ENCODE peak calls at places on chromosome 17, in five cellular contexts. I is IMR-90; X is aorta; T is CD4-positive, alpha-beta T cell; E is CD8-positive, alpha-beta T cell. R is an unnamed sample.

GRCh38 chr17:82866521-82867214 is 26.8 kb upstream of the ZNF750 start:
- DNase-seq in E (no peak), I (peak), X (peak), T (no peak), R (no peak)

GRCh38 chr17:40566027-40566426 is 755 bp upstream of the CCR7 start:
- DNase-seq in E (no peak), I (no peak), T (no peak), X (no peak), R (no peak)

GRCh38 chr17:28280826-28281225 is 38.2 kb upstream of the TMEM97 start:
- DNase-seq in T (no peak), I (no peak), E (peak), X (no peak), R (no peak)

GRCh38 chr17:78868391-78868790 is 27.8 kb upstream of the USP36 start:
- DNase-seq in X (no peak), E (no peak), T (no peak), I (peak), R (no peak)

GRCh38 chr17:57466042-57466471 is 209.7 kb downstream of the MSI2 start:
- DNase-seq in E (no peak), I (no peak), T (no peak), X (no peak), R (no peak)

GRCh38 chr17:66450857-66451158 is 148.4 kb downstream of the PRKCA start:
- DNase-seq in T (no peak), X (no peak), E (no peak), I (no peak), R (no peak)

GRCh38 chr17:77566151-77566550 is 392.4 kb upstream of the TNRC6C start:
- DNase-seq in E (no peak), X (peak), T (no peak), I (no peak), R (no peak)

GRCh38 chr17:31513731-31514427 is 122.4 kb downstream of the RAB11FIP4 start:
- DNase-seq in E (no peak), X (no peak), I (no peak), T (no peak), R (no peak)

GRCh38 chr17:31094600-31095238 is at the start of gene NF1:
- DNase-seq in T (peak), I (peak), X (peak), E (peak), R (peak)

GRCh38 chr17:27978689-27979175 is 63.7 kb upstream of the NLK start:
- DNase-seq in I (peak), T (no peak), E (no peak), X (no peak), R (no peak)

GRCh38 chr17:13154932-13155331 is 137.1 kb upstream of the ELAC2 start:
- DNase-seq in T (no peak), E (no peak), I (no peak), X (no peak), R (no peak)

GRCh38 chr17:70995997-70996396 is 826.7 kb downstream of the KCNJ2 start:
- DNase-seq in X (no peak), T (no peak), I (no peak), E (no peak), R (no peak)

GRCh38 chr17:65374966-65375365 is 186.5 kb downstream of the AXIN2 start:
- DNase-seq in I (no peak), E (no peak), X (no peak), T (no peak), R (no peak)

GRCh38 chr17:65942592-65942991 is 249.3 kb downstream of the CEP112 start:
- DNase-seq in X (no peak), I (no peak), T (no peak), E (no peak), R (no peak)

GRCh38 chr17:62676952-62677596 is 49.6 kb downstream of the MRC2 start:
- DNase-seq in X (peak), T (no peak), E (no peak), I (no peak), R (no peak)

GRCh38 chr17:49551221-49552069 is 24.2 kb upstream of the NXPH3 start:
- DNase-seq in X (no peak), T (no peak), E (no peak), I (no peak), R (no peak)

GRCh38 chr17:17401271-17401781 is 75.5 kb upstream of the MED9 start:
- DNase-seq in X (no peak), T (no peak), I (no peak), E (no peak), R (peak)

GRCh38 chr17:45388604-45389325 is 43.9 kb downstream of the ARHGAP27 start:
- DNase-seq in T (no peak), E (no peak), I (peak), X (no peak), R (no peak)

GRCh38 chr17:3474212-3474611 is 1.6 kb upstream of the ASPA start:
- DNase-seq in T (no peak), I (no peak), E (no peak), X (no peak), R (no peak)

GRCh38 chr17:57365420-57365819 is 109.1 kb downstream of the MSI2 start:
- DNase-seq in X (no peak), T (no peak), I (no peak), E (no peak), R (no peak)

GRCh38 chr17:57356722-57357391 is 100.5 kb downstream of the MSI2 start:
- DNase-seq in I (no peak), T (no peak), E (no peak), X (no peak), R (no peak)

GRCh38 chr17:16652847-16653366 is 743 bp downstream of the ZNF624 start:
- DNase-seq in X (no peak), I (no peak), T (no peak), E (no peak), R (no peak)

GRCh38 chr17:45428050-45428953 is 4.4 kb downstream of the ARHGAP27 start:
- DNase-seq in X (peak), E (peak), T (peak), I (peak), R (peak)

GRCh38 chr17:69170377-69170776 is 28.7 kb upstream of the ABCA6 start:
- DNase-seq in I (no peak), T (no peak), E (no peak), X (no peak), R (no peak)

GRCh38 chr17:53092072-53092471 is 730.7 kb upstream of the KIF2B start:
- DNase-seq in X (no peak), E (no peak), T (no peak), I (no peak), R (no peak)

GRCh38 chr17:81309140-81309858 is 14.2 kb upstream of the SLC38A10 start:
- DNase-seq in T (no peak), X (peak), I (peak), E (no peak), R (no peak)

GRCh38 chr17:77649717-77650211 is 308.7 kb upstream of the TNRC6C start:
- DNase-seq in T (no peak), E (no peak), X (peak), I (no peak), R (no peak)

GRCh38 chr17:59361386-59361785 is 29.9 kb downstream of the YPEL2 start:
- DNase-seq in T (no peak), E (no peak), I (peak), X (no peak), R (no peak)

GRCh38 chr17:74921045-74921681 is 1.9 kb downstream of the USH1G start:
- DNase-seq in I (no peak), E (no peak), X (no peak), T (no peak), R (no peak)

GRCh38 chr17:45413498-45413923 is 19.2 kb downstream of the ARHGAP27 start:
- DNase-seq in T (no peak), E (no peak), I (no peak), X (no peak), R (peak)

GRCh38 chr17:75402038-75402437 is 3.4 kb downstream of the GRB2 start:
- DNase-seq in I (no peak), T (no peak), X (no peak), E (no peak), R (no peak)

GRCh38 chr17:8654822-8655221 is 24.3 kb upstream of the MYH10 start:
- DNase-seq in T (no peak), E (no peak), X (no peak), I (no peak), R (no peak)

GRCh38 chr17:4004517-4005295 is 40.5 kb upstream of the ATP2A3 start:
- DNase-seq in E (peak), I (no peak), X (peak), T (peak), R (peak)

GRCh38 chr17:28247671-28248556 is 71.1 kb upstream of the TMEM97 start:
- DNase-seq in X (no peak), E (no peak), T (no peak), I (peak), R (no peak)

GRCh38 chr17:8125947-8126305 is 2.0 kb upstream of the HES7 start:
- DNase-seq in T (no peak), X (no peak), I (no peak), E (no peak), R (no peak)

GRCh38 chr17:82745524-82745923 is 6.3 kb upstream of the TBCD start:
- DNase-seq in T (no peak), E (no peak), X (no peak), I (no peak), R (no peak)

GRCh38 chr17:2122641-2123302 is 67.9 kb downstream of the HIC1 start:
- DNase-seq in I (peak), T (no peak), E (no peak), X (peak), R (peak)

DNA sequence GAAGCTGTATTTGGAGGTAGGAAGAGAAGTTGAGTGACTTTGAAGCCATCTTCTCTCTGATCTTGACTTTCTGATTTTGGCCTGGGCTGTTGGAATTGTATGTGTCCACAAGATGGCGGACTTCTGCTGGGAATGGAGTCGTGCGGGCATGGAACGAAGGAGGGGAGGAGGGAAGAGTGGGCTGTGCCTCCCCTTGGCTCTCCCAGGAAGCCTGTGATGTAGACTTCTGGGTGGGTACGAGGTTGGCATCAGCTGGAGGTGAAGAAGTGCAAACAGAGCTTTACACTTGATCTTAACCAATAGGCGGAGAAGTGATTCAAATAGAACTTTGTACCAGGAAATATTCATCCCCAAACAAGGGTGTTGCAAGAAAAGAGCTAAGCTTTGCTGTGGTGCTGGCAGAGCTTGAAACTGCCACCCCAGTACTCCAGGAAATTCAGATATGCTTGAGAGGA is 7.4 kb upstream of the TMEM220 start:
- DNase-seq in I (peak), E (peak), T (peak), X (no peak), R (peak)
- H3K27ac ChIP-seq in I (no peak), E (no peak), T (no peak), X (no peak), R (no peak)

GRCh38 chr17:72588961-72589360 is 468.1 kb downstream of the SOX9 start:
- DNase-seq in E (no peak), X (no peak), I (peak), T (no peak), R (no peak)

GRCh38 chr17:72591500-72592241 is 470.9 kb downstream of the SOX9 start:
- DNase-seq in T (no peak), E (no peak), I (no peak), X (no peak), R (no peak)

GRCh38 chr17:72590882-72591499 is 470.2 kb downstream of the SOX9 start:
- DNase-seq in I (no peak), T (no peak), X (no peak), E (no peak), R (no peak)

GRCh38 chr17:72588561-72588960 is 467.7 kb downstream of the SOX9 start:
- DNase-seq in T (no peak), X (no peak), I (no peak), E (no peak), R (no peak)

DNA sequence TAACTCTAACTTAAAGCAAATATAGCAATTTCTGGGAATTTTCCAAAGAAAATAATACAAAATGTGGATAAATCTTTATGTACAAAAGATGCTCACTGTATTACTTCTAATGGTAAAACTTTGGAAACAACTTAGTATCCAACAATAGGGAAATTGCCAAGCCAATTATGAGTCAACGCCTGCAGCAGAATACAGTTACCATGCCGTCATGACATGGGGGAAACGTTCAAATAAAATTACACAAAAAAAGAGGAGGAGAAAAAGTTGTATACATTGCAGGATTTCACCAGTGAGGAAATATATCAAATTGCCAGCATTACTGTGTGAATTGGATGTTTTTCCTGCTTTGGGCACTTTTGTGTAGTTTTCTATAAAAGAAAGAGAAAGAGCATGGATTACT is 469.6 kb downstream of the SOX9 start:
- DNase-seq in E (no peak), X (no peak), I (peak), T (no peak), R (no peak)
- H3K27ac ChIP-seq in E (no peak), X (no peak), I (peak), T (no peak), R (no peak)

GRCh38 chr17:5049314-5049819 is 14.1 kb upstream of the SLC52A1 start:
- DNase-seq in X (no peak), I (no peak), T (peak), E (peak), R (no peak)
- H3K27ac ChIP-seq in X (no peak), I (no peak), T (peak), E (peak), R (no peak)

GRCh38 chr17:41973457-41973856 is 6.9 kb downstream of the CNP start:
- DNase-seq in X (peak), I (no peak), T (no peak), E (no peak), R (no peak)
- H3K27ac ChIP-seq in X (no peak), I (no peak), T (no peak), E (no peak), R (peak)

GRCh38 chr17:50636145-50636803 is 1.6 kb downstream of the ABCC3 start:
- DNase-seq in X (peak), I (no peak), E (no peak), T (no peak), R (no peak)
- H3K27ac ChIP-seq in X (no peak), I (no peak), E (no peak), T (no peak), R (no peak)

R was measured in substantia nigra.